ENCODE peak calls at places on chromosomes 4 and X, in four cellular contexts. L is GM12878, C is SK-N-SH, K is HepG2. G is an unnamed sample.

GRCh38 chr4:77699731-77700210 is 94.2 kb downstream of the CXCL13 start:
- DNase-seq in L (no peak), C (peak), K (peak), G (no peak)

GRCh38 chr4:109462297-109462696 is 28.7 kb downstream of the SEC24B start:
- DNase-seq in L (no peak), C (no peak), K (no peak), G (no peak)

GRCh38 chrX:67104982-67105757 is 438.7 kb upstream of the AR start:
- DNase-seq in L (no peak), C (no peak), K (no peak), G (no peak)

GRCh38 chr4:148054275-148054674 is 322.4 kb downstream of the ARHGAP10 start:
- DNase-seq in L (no peak), C (no peak), K (no peak), G (peak)

GRCh38 chr4:87123241-87123640 is 97.2 kb downstream of the KLHL8 start:
- DNase-seq in L (no peak), C (no peak), K (no peak), G (no peak)

GRCh38 chrX:87890437-87890836 is 372.8 kb downstream of the KLHL4 start:
- DNase-seq in L (no peak), C (no peak), K (no peak), G (no peak)

GRCh38 chrX:154761977-154762528 is 611 bp upstream of the DKC1 start:
- DNase-seq in L (no peak), C (peak), K (no peak), G (no peak)

GRCh38 chr4:184755278-184755677 is 21.4 kb upstream of the CENPU start:
- DNase-seq in L (no peak), C (no peak), K (no peak), G (no peak)

GRCh38 chrX:140040397-140040796 is 75.1 kb upstream of the CXorf66 start:
- DNase-seq in L (no peak), C (no peak), K (no peak), G (no peak)

GRCh38 chr4:62531250-62531649 is 1331.1 kb downstream of the ADGRL3 start:
- DNase-seq in L (no peak), C (no peak), K (no peak), G (no peak)

GRCh38 chr4:147463065-147463464 is 17.8 kb upstream of the EDNRA start:
- DNase-seq in L (no peak), C (no peak), K (no peak), G (no peak)

GRCh38 chr4:8912089-8912455 is 40.4 kb upstream of the HMX1 start:
- DNase-seq in L (no peak), C (no peak), K (no peak), G (no peak)

GRCh38 chr4:26484032-26484515 is 6.2 kb downstream of the CCKAR start:
- DNase-seq in L (no peak), C (no peak), K (no peak), G (no peak)

GRCh38 chr4:93199492-93199891 is 629.1 kb upstream of the ATOH1 start:
- DNase-seq in L (no peak), C (peak), K (peak), G (peak)

GRCh38 chr4:138898282-138898681 is 117.3 kb upstream of the NOCT start:
- DNase-seq in L (no peak), C (no peak), K (no peak), G (no peak)

GRCh38 chr4:107578321-107578720 is 141.7 kb downstream of the PAPSS1 start:
- DNase-seq in L (no peak), C (no peak), K (no peak), G (no peak)

GRCh38 chr4:53778122-53778521 is 186.8 kb upstream of the LNX1 start:
- DNase-seq in L (no peak), C (no peak), K (no peak), G (no peak)

GRCh38 chr4:26912810-26913209 is 52.2 kb downstream of the STIM2 start:
- DNase-seq in L (no peak), C (no peak), K (no peak), G (no peak)

GRCh38 chrX:149715468-149715867 is 3.6 kb downstream of the MAGEA11 start:
- DNase-seq in L (peak), C (no peak), K (no peak), G (no peak)

GRCh38 chr4:112759313-112759712 is 122.4 kb downstream of the LARP7 start:
- DNase-seq in L (no peak), C (no peak), K (no peak), G (no peak)

GRCh38 chr4:26298198-26298950 is 22.4 kb upstream of the RBPJ start:
- DNase-seq in L (no peak), C (no peak), K (no peak), G (no peak)

GRCh38 chr4:108814327-108814726 is 51.5 kb upstream of the ETNPPL start:
- DNase-seq in L (no peak), C (no peak), K (no peak), G (no peak)

GRCh38 chr4:76984127-76984526 is 34.6 kb downstream of the SEPTIN11 start:
- DNase-seq in L (peak), C (peak), K (peak), G (no peak)

GRCh38 chr4:173346074-173346473 is 11.9 kb upstream of the HMGB2 start:
- DNase-seq in L (no peak), C (no peak), K (no peak), G (no peak)

GRCh38 chrX:63434665-63435064 is 83.5 kb upstream of the SPIN4 start:
- DNase-seq in L (no peak), C (no peak), K (no peak), G (no peak)

GRCh38 chr4:113678651-113679050 is 82.9 kb downstream of the CAMK2D start:
- DNase-seq in L (no peak), C (no peak), K (no peak), G (no peak)

GRCh38 chr4:185202984-185203379 is 818 bp downstream of the CFAP97 start:
- DNase-seq in L (no peak), C (no peak), K (no peak), G (no peak)

GRCh38 chrX:149473966-149474365 is 31.1 kb downstream of the IDS start:
- DNase-seq in L (no peak), C (no peak), K (no peak), G (no peak)

GRCh38 chr4:7460591-7460990 is 25.9 kb upstream of the PSAPL1 start:
- DNase-seq in L (no peak), C (peak), K (peak), G (no peak)

GRCh38 chrX:102697506-102697905 is 14.7 kb upstream of the GPRASP2 start:
- DNase-seq in L (no peak), C (no peak), K (no peak), G (no peak)

GRCh38 chr4:9984621-9985020 is 36.7 kb downstream of the SLC2A9 start:
- DNase-seq in L (no peak), C (no peak), K (no peak), G (no peak)

GRCh38 chrX:21131346-21131745 is 242.9 kb upstream of the CNKSR2 start:
- DNase-seq in L (no peak), C (no peak), K (no peak), G (no peak)

GRCh38 chr4:19473569-19473968 is 778.1 kb upstream of the SLIT2 start:
- DNase-seq in L (no peak), C (no peak), K (no peak), G (no peak)

GRCh38 chr4:848803-849477 is 23.0 kb upstream of the CPLX1 start:
- DNase-seq in L (no peak), C (peak), K (no peak), G (no peak)

GRCh38 chrX:119118780-119119395 is 8.7 kb downstream of the KIAA1210 start:
- DNase-seq in L (no peak), C (peak), K (peak), G (peak)

GRCh38 chrX:110268875-110269274 is 49.0 kb downstream of the AMMECR1 start:
- DNase-seq in L (no peak), C (peak), K (no peak), G (no peak)

GRCh38 chr4:7777017-7777710 is 162.5 kb downstream of the AFAP1 start:
- DNase-seq in L (no peak), C (no peak), K (no peak), G (no peak)

GRCh38 chr4:24664956-24665355 is 80.6 kb upstream of the DHX15 start:
- DNase-seq in L (no peak), C (no peak), K (peak), G (no peak)

GRCh38 chr4:73759357-73759756 is 19.0 kb downstream of the CXCL8 start:
- DNase-seq in L (no peak), C (no peak), K (no peak), G (no peak)

GRCh38 chrX:38312436-38312835 is 14.9 kb downstream of the RPGR start:
- DNase-seq in L (no peak), C (no peak), K (no peak), G (no peak)

GRCh38 chr4:156884183-156884582 is 87.4 kb downstream of the PDGFC start:
- DNase-seq in L (no peak), C (no peak), K (no peak), G (no peak)
- TF ChIP-seq PBX3 in L (no peak), C (no peak), K (no peak), G (no peak)

GRCh38 chr4:168511780-168512467 is 15.1 kb downstream of the PALLD start:
- DNase-seq in L (no peak), C (no peak), K (no peak), G (no peak)
- TF ChIP-seq PBX3 in L (no peak), C (no peak), K (no peak), G (no peak)

GRCh38 chrX:17375361-17375630 is 296 bp downstream of the NHS start:
- DNase-seq in L (no peak), C (no peak), K (no peak), G (peak)

GRCh38 chrX:17376381-17377046 is 1.5 kb downstream of the NHS start:
- DNase-seq in L (no peak), C (no peak), K (no peak), G (peak)

GRCh38 chrX:17373337-17373736 is 1.7 kb upstream of the NHS start:
- DNase-seq in L (no peak), C (no peak), K (no peak), G (no peak)

GRCh38 chrX:17375631-17376380 is 806 bp downstream of the NHS start:
- DNase-seq in L (no peak), C (peak), K (no peak), G (peak)

GRCh38 chrX:17374619-17375360 is at the start of gene NHS:
- DNase-seq in L (no peak), C (peak), K (no peak), G (peak)
- TF ChIP-seq PBX3 in L (no peak), C (peak), K (no peak), G (no peak)

GRCh38 chrX:13469963-13470679 is 99.3 kb upstream of the EGFL6 start:
- DNase-seq in L (no peak), C (no peak), K (no peak), G (no peak)
- TF ChIP-seq PBX3 in L (no peak), C (peak), K (no peak), G (no peak)

DNA sequence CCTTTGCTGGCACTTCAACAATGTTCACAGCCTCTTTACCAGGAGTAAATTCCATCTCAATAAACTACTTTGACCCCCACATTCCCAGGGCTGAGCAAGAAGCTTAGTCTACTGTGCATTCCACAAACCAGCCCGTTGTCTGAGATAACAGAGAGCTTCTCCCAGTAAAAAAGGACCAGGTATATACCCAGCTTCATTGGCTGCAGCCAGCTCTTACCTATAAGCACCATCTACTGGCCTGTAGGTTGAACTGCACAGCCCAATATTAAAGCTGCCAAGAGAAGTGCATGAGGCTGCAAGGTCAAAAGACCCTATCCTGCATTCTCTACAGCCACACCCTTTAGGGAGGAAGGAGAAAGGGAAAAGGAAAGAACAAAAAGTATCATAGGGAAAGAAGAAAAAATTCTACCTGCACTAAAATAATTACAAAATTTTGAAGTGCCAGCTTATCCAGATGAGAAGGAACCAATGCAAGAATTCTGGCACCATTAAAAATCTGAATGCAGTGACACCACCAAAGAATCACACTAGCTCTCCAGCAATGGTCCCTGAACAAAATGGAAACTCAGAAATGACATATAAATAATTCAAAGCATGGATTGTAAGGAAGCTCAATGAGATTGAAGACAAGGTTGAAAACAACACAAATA is 45.7 kb upstream of the INTU start:
- DNase-seq in L (no peak), C (peak), K (peak), G (peak)
- TF ChIP-seq PBX3 in L (no peak), C (no peak), K (no peak), G (no peak)

GRCh38 chrX:72387247-72387646 is 81.5 kb upstream of the CITED1 start:
- DNase-seq in L (no peak), C (no peak), K (no peak), G (no peak)

GRCh38 chrX:72376124-72376523 is 70.4 kb upstream of the CITED1 start:
- DNase-seq in L (no peak), C (no peak), K (no peak), G (no peak)

GRCh38 chrX:72382199-72382590 is 76.5 kb upstream of the CITED1 start:
- DNase-seq in L (no peak), C (no peak), K (no peak), G (no peak)

DNA sequence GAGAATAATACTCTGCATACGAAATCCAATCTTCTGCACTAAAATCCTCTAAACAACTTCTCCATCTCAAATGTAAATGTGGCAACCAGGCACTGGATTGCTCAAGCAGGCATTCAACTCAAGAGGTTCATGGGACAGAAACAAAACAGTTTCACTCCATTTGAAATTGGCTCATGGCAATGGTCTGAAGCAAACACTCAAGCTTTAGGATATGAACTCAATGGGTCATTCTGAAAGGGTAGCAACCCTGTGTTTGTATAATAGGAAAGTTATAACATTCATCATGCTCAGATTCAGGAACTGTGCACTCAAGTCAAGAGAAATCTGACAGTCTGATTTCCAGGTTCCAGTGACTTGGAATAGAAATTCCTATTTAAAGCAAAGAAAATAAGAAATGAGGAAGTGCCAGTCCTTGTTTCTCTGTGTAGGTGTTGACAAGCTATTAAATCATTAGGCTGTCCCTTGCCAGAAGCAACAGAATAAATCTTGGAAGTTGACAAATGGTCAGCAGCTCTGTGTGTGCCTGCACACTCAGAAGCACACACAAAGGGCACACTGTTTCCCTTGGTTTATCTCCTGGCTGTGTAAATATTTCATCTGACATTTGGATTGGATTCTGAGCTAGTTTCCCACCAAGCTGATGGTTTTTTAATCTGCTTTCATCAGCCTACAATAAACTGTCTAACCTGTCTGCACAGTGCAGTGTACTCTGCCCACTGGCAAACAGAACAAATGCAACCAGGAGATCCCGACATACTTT is 75.9 kb upstream of the CITED1 start:
- DNase-seq in L (no peak), C (no peak), K (peak), G (peak)
- TF ChIP-seq PBX3 in L (no peak), C (no peak), K (no peak), G (no peak)

GRCh38 chr4:83067058-83067639 is 32.2 kb downstream of the COPS4 start:
- DNase-seq in L (no peak), C (no peak), K (no peak), G (no peak)

GRCh38 chr4:83074086-83074704 is 39.2 kb downstream of the COPS4 start:
- DNase-seq in L (peak), C (peak), K (peak), G (peak)

GRCh38 chr4:83075696-83076095 is 38.8 kb downstream of the PLAC8 start:
- DNase-seq in L (no peak), C (no peak), K (no peak), G (no peak)

GRCh38 chr4:83075271-83075670 is 39.3 kb downstream of the PLAC8 start:
- DNase-seq in L (no peak), C (no peak), K (no peak), G (no peak)

GRCh38 chr4:83071116-83071515 is 36.1 kb downstream of the COPS4 start:
- DNase-seq in L (no peak), C (no peak), K (no peak), G (no peak)
- TF ChIP-seq PBX3 in L (no peak), C (no peak), K (no peak), G (no peak)

GRCh38 chr4:187108846-187109245 is 385.2 kb upstream of the FAT1 start:
- DNase-seq in L (no peak), C (no peak), K (no peak), G (no peak)
- TF ChIP-seq PBX3 in L (no peak), C (no peak), K (no peak), G (no peak)

DNA sequence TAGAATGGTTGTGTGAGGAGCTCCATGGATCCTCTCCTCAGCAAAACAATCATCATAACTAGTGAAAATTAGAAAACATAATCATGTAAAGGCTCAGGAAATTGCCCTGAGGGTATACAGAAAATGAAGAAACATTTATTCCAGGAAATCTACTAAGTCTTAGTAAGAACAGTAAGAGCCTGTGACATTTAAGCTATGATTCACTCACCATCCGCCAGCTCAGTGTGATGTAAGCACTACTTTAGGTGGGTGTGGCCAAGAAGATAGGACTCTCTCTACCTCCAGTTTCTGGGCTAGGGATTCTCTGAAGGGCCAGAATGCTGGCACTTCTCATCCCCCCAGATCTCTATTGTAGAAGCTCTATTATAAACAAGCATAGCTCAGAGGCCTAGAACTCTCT is 147.5 kb downstream of the DLG3 start:
- DNase-seq in L (no peak), C (no peak), K (no peak), G (peak)
- TF ChIP-seq PBX3 in L (no peak), C (no peak), K (no peak), G (no peak)

G was measured in A549.